ENCODE peak calls at places on chromosomes 5 and 9, in eight cellular contexts. B is mammary epithelial cell; W is upper lobe of right lung; U is T47D; E is globus pallidus; X is stimulated activated CD4-positive, alpha-beta T cell treated with anti-CD3 and anti-CD28 coated beads, Interleukin-4, amount 100 ng/mL, for 1 hour; O is Calu3; M is fibroblast of lung. P is an unnamed sample.

GRCh38 chr5:32767948-32768427 is 56.9 kb downstream of the NPR3 start:
- DNase-seq in B (peak; percentile 86), W (no peak), U (no peak), E (no peak), X (no peak), O (peak; percentile 64), M (peak; percentile 99), P (peak; percentile 89)

GRCh38 chr5:98927988-98928801 is 612 bp downstream of the CHD1 start:
- DNase-seq in B (peak; percentile 57), W (peak; percentile 93), U (peak; percentile 41), E (peak; percentile 44), X (peak; percentile 57), O (peak; percentile 71), M (peak; percentile 73), P (no peak)

GRCh38 chr5:172918421-172919371 is 40.5 kb upstream of the RPL26L1 start:
- DNase-seq in B (no peak), W (no peak), U (no peak), E (no peak), X (no peak), O (no peak), M (no peak), P (no peak)

GRCh38 chr5:77145666-77146065 is 58.6 kb upstream of the ZBED3 start:
- DNase-seq in B (peak; percentile 20), W (no peak), U (no peak), E (no peak), X (no peak), O (no peak), M (peak; percentile 77), P (no peak)

GRCh38 chr5:14450055-14450524 is 131.5 kb upstream of the OTULINL start:
- DNase-seq in B (no peak), W (no peak), U (no peak), E (no peak), X (no peak), O (no peak), M (peak; percentile 74), P (no peak)

GRCh38 chr5:149313151-149313841 is 32.0 kb upstream of the GRPEL2 start:
- DNase-seq in B (no peak), W (no peak), U (no peak), E (no peak), X (no peak), O (no peak), M (no peak), P (no peak)

GRCh38 chr9:100408541-100409175 is 18.3 kb upstream of the MSANTD3 start:
- DNase-seq in B (no peak), W (no peak), U (no peak), E (no peak), X (no peak), O (no peak), M (no peak), P (no peak)

GRCh38 chr5:82167372-82167771 is 110.8 kb downstream of the RPS23 start:
- DNase-seq in B (no peak), W (no peak), U (no peak), E (no peak), X (no peak), O (no peak), M (peak; percentile 84), P (no peak)

GRCh38 chr5:175682664-175683063 is 24.8 kb downstream of the HRH2 start:
- DNase-seq in B (no peak), W (peak; percentile 10), U (no peak), E (no peak), X (no peak), O (no peak), M (no peak), P (no peak)

GRCh38 chr5:67268233-67269011 is 71.8 kb upstream of the CD180 start:
- DNase-seq in B (peak; percentile 85), W (peak; percentile 73), U (no peak), E (peak; percentile 95), X (no peak), O (no peak), M (peak; percentile 100), P (no peak)

GRCh38 chr5:135488727-135489465 is 36.7 kb upstream of the TIFAB start:
- DNase-seq in B (peak; percentile 57), W (no peak), U (peak; percentile 45), E (peak; percentile 32), X (no peak), O (no peak), M (peak; percentile 75), P (peak; percentile 40)

GRCh38 chr5:82642313-82642712 is 364.2 kb upstream of the RPS23 start:
- DNase-seq in B (no peak), W (no peak), U (no peak), E (no peak), X (no peak), O (peak; percentile 32), M (no peak), P (no peak)

GRCh38 chr9:110021891-110022290 is 186.1 kb downstream of the C9orf152 start:
- DNase-seq in B (no peak), W (no peak), U (no peak), E (peak; percentile 41), X (no peak), O (no peak), M (no peak), P (no peak)

GRCh38 chr5:128135286-128135685 is 51.7 kb downstream of the SLC12A2 start:
- DNase-seq in B (no peak), W (no peak), U (no peak), E (no peak), X (no peak), O (no peak), M (no peak), P (no peak)

GRCh38 chr5:1415626-1416360 is 29.4 kb downstream of the SLC6A3 start:
- DNase-seq in B (no peak), W (peak; percentile 61), U (no peak), E (no peak), X (no peak), O (no peak), M (no peak), P (no peak)

GRCh38 chr5:143016777-143017374 is 246.7 kb downstream of the ARHGAP26 start:
- DNase-seq in B (peak; percentile 33), W (no peak), U (no peak), E (no peak), X (peak; percentile 32), O (peak; percentile 25), M (peak; percentile 81), P (no peak)